ENCODE peak calls at places on chromosomes 6 and 20, in five cellular contexts. One of them, this sample, is unnamed.

GRCh38 chr6:16141514-16141913 is 12.6 kb downstream of the MYLIP start:
- DNase-seq in EL: no peak
- DNase-seq in non-pigmented ciliary epithelial cell: no peak
- DNase-seq in fibroblast of gingiva: no peak
- DNase-seq in stimulated activated CD4-positive, alpha-beta T cell treated with anti-CD3 and anti-CD28 coated beads, Interleukin-12 subunit alpha, Interleukin-12 subunit beta, amount 100 ng/mL, for 24 hours: no peak
- DNase-seq in this sample: no peak

GRCh38 chr6:142926494-142927273 is 18.3 kb downstream of the HIVEP2 start:
- DNase-seq in EL: peak; percentile 93
- DNase-seq in non-pigmented ciliary epithelial cell: no peak
- DNase-seq in fibroblast of gingiva: peak; percentile 85
- DNase-seq in stimulated activated CD4-positive, alpha-beta T cell treated with anti-CD3 and anti-CD28 coated beads, Interleukin-12 subunit alpha, Interleukin-12 subunit beta, amount 100 ng/mL, for 24 hours: peak; percentile 41
- DNase-seq in this sample: peak; percentile 85

GRCh38 chr6:131225127-131225526 is 89.9 kb downstream of the AKAP7 start:
- DNase-seq in EL: no peak
- DNase-seq in non-pigmented ciliary epithelial cell: no peak
- DNase-seq in fibroblast of gingiva: no peak
- DNase-seq in stimulated activated CD4-positive, alpha-beta T cell treated with anti-CD3 and anti-CD28 coated beads, Interleukin-12 subunit alpha, Interleukin-12 subunit beta, amount 100 ng/mL, for 24 hours: no peak
- DNase-seq in this sample: no peak

GRCh38 chr20:32343438-32343837 is 14.7 kb upstream of the ASXL1 start:
- DNase-seq in EL: peak; percentile 85
- DNase-seq in non-pigmented ciliary epithelial cell: no peak
- DNase-seq in fibroblast of gingiva: peak; percentile 80
- DNase-seq in stimulated activated CD4-positive, alpha-beta T cell treated with anti-CD3 and anti-CD28 coated beads, Interleukin-12 subunit alpha, Interleukin-12 subunit beta, amount 100 ng/mL, for 24 hours: no peak
- DNase-seq in this sample: no peak

GRCh38 chr20:55514498-55514897 is 490.8 kb downstream of the CBLN4 start:
- DNase-seq in EL: no peak
- DNase-seq in non-pigmented ciliary epithelial cell: no peak
- DNase-seq in fibroblast of gingiva: no peak
- DNase-seq in stimulated activated CD4-positive, alpha-beta T cell treated with anti-CD3 and anti-CD28 coated beads, Interleukin-12 subunit alpha, Interleukin-12 subunit beta, amount 100 ng/mL, for 24 hours: no peak
- DNase-seq in this sample: no peak

GRCh38 chr6:5308066-5308465 is 46.8 kb downstream of the FARS2 start:
- DNase-seq in EL: peak; percentile 29
- DNase-seq in non-pigmented ciliary epithelial cell: no peak
- DNase-seq in fibroblast of gingiva: no peak
- DNase-seq in stimulated activated CD4-positive, alpha-beta T cell treated with anti-CD3 and anti-CD28 coated beads, Interleukin-12 subunit alpha, Interleukin-12 subunit beta, amount 100 ng/mL, for 24 hours: no peak
- DNase-seq in this sample: no peak

GRCh38 chr6:170298688-170299087 is 7.8 kb upstream of the DLL1 start:
- DNase-seq in EL: no peak
- DNase-seq in non-pigmented ciliary epithelial cell: no peak
- DNase-seq in fibroblast of gingiva: no peak
- DNase-seq in stimulated activated CD4-positive, alpha-beta T cell treated with anti-CD3 and anti-CD28 coated beads, Interleukin-12 subunit alpha, Interleukin-12 subunit beta, amount 100 ng/mL, for 24 hours: no peak
- DNase-seq in this sample: no peak

GRCh38 chr6:8481727-8482126 is 46.4 kb upstream of the SLC35B3 start:
- DNase-seq in EL: peak; percentile 8
- DNase-seq in non-pigmented ciliary epithelial cell: no peak
- DNase-seq in fibroblast of gingiva: no peak
- DNase-seq in stimulated activated CD4-positive, alpha-beta T cell treated with anti-CD3 and anti-CD28 coated beads, Interleukin-12 subunit alpha, Interleukin-12 subunit beta, amount 100 ng/mL, for 24 hours: no peak
- DNase-seq in this sample: no peak

GRCh38 chr20:3258429-3258828 is 19.4 kb upstream of the SLC4A11 start:
- DNase-seq in EL: no peak
- DNase-seq in non-pigmented ciliary epithelial cell: no peak
- DNase-seq in fibroblast of gingiva: no peak
- DNase-seq in stimulated activated CD4-positive, alpha-beta T cell treated with anti-CD3 and anti-CD28 coated beads, Interleukin-12 subunit alpha, Interleukin-12 subunit beta, amount 100 ng/mL, for 24 hours: no peak
- DNase-seq in this sample: no peak

GRCh38 chr6:16334671-16335070 is 96.3 kb downstream of the GMPR start:
- DNase-seq in EL: peak; percentile 95
- DNase-seq in non-pigmented ciliary epithelial cell: no peak
- DNase-seq in fibroblast of gingiva: peak; percentile 92
- DNase-seq in stimulated activated CD4-positive, alpha-beta T cell treated with anti-CD3 and anti-CD28 coated beads, Interleukin-12 subunit alpha, Interleukin-12 subunit beta, amount 100 ng/mL, for 24 hours: no peak
- DNase-seq in this sample: no peak

GRCh38 chr20:46195264-46196038 is 77.3 kb downstream of the CD40 start:
- DNase-seq in EL: no peak
- DNase-seq in non-pigmented ciliary epithelial cell: no peak
- DNase-seq in fibroblast of gingiva: no peak
- DNase-seq in stimulated activated CD4-positive, alpha-beta T cell treated with anti-CD3 and anti-CD28 coated beads, Interleukin-12 subunit alpha, Interleukin-12 subunit beta, amount 100 ng/mL, for 24 hours: no peak
- DNase-seq in this sample: no peak

GRCh38 chr20:9220874-9221547 is 152.1 kb downstream of the PLCB4 start:
- DNase-seq in EL: peak; percentile 69
- DNase-seq in non-pigmented ciliary epithelial cell: peak; percentile 56
- DNase-seq in fibroblast of gingiva: peak; percentile 38
- DNase-seq in stimulated activated CD4-positive, alpha-beta T cell treated with anti-CD3 and anti-CD28 coated beads, Interleukin-12 subunit alpha, Interleukin-12 subunit beta, amount 100 ng/mL, for 24 hours: no peak
- DNase-seq in this sample: no peak

GRCh38 chr20:44733341-44734069 is 12.2 kb upstream of the KCNK15 start:
- DNase-seq in EL: peak; percentile 76
- DNase-seq in non-pigmented ciliary epithelial cell: no peak
- DNase-seq in fibroblast of gingiva: peak; percentile 69
- DNase-seq in stimulated activated CD4-positive, alpha-beta T cell treated with anti-CD3 and anti-CD28 coated beads, Interleukin-12 subunit alpha, Interleukin-12 subunit beta, amount 100 ng/mL, for 24 hours: peak; percentile 48
- DNase-seq in this sample: peak; percentile 64

GRCh38 chr6:11366934-11367637 is 134.6 kb upstream of the NEDD9 start:
- DNase-seq in EL: peak; percentile 35
- DNase-seq in non-pigmented ciliary epithelial cell: no peak
- DNase-seq in fibroblast of gingiva: no peak
- DNase-seq in stimulated activated CD4-positive, alpha-beta T cell treated with anti-CD3 and anti-CD28 coated beads, Interleukin-12 subunit alpha, Interleukin-12 subunit beta, amount 100 ng/mL, for 24 hours: no peak
- DNase-seq in this sample: no peak

GRCh38 chr20:24950128-24950835 is 1.2 kb downstream of the CST7 start:
- DNase-seq in EL: no peak
- DNase-seq in non-pigmented ciliary epithelial cell: no peak
- DNase-seq in fibroblast of gingiva: no peak
- DNase-seq in stimulated activated CD4-positive, alpha-beta T cell treated with anti-CD3 and anti-CD28 coated beads, Interleukin-12 subunit alpha, Interleukin-12 subunit beta, amount 100 ng/mL, for 24 hours: no peak
- DNase-seq in this sample: no peak

GRCh38 chr6:28824793-28825731 is 98.7 kb downstream of the TRIM27 start:
- DNase-seq in EL: no peak
- DNase-seq in non-pigmented ciliary epithelial cell: no peak
- DNase-seq in fibroblast of gingiva: no peak
- DNase-seq in stimulated activated CD4-positive, alpha-beta T cell treated with anti-CD3 and anti-CD28 coated beads, Interleukin-12 subunit alpha, Interleukin-12 subunit beta, amount 100 ng/mL, for 24 hours: no peak
- DNase-seq in this sample: no peak

GRCh38 chr6:46612645-46613044 is 40.0 kb downstream of the CYP39A1 start:
- DNase-seq in EL: no peak
- DNase-seq in non-pigmented ciliary epithelial cell: no peak
- DNase-seq in fibroblast of gingiva: peak; percentile 25
- DNase-seq in stimulated activated CD4-positive, alpha-beta T cell treated with anti-CD3 and anti-CD28 coated beads, Interleukin-12 subunit alpha, Interleukin-12 subunit beta, amount 100 ng/mL, for 24 hours: no peak
- DNase-seq in this sample: no peak

GRCh38 chr6:64254558-64254957 is 619.0 kb downstream of the PHF3 start:
- DNase-seq in EL: no peak
- DNase-seq in non-pigmented ciliary epithelial cell: no peak
- DNase-seq in fibroblast of gingiva: no peak
- DNase-seq in stimulated activated CD4-positive, alpha-beta T cell treated with anti-CD3 and anti-CD28 coated beads, Interleukin-12 subunit alpha, Interleukin-12 subunit beta, amount 100 ng/mL, for 24 hours: no peak
- DNase-seq in this sample: no peak

GRCh38 chr20:34824861-34825529 is 456 bp downstream of the NCOA6 start:
- DNase-seq in EL: peak; percentile 55
- DNase-seq in non-pigmented ciliary epithelial cell: no peak
- DNase-seq in fibroblast of gingiva: peak; percentile 41
- DNase-seq in stimulated activated CD4-positive, alpha-beta T cell treated with anti-CD3 and anti-CD28 coated beads, Interleukin-12 subunit alpha, Interleukin-12 subunit beta, amount 100 ng/mL, for 24 hours: peak; percentile 50
- DNase-seq in this sample: peak; percentile 69

GRCh38 chr6:25387483-25387882 is 108.3 kb downstream of the CARMIL1 start:
- DNase-seq in EL: no peak
- DNase-seq in non-pigmented ciliary epithelial cell: no peak
- DNase-seq in fibroblast of gingiva: no peak
- DNase-seq in stimulated activated CD4-positive, alpha-beta T cell treated with anti-CD3 and anti-CD28 coated beads, Interleukin-12 subunit alpha, Interleukin-12 subunit beta, amount 100 ng/mL, for 24 hours: no peak
- DNase-seq in this sample: no peak

GRCh38 chr6:163349001-163349680 is 65.4 kb upstream of the QKI start:
- DNase-seq in EL: peak; percentile 28
- DNase-seq in non-pigmented ciliary epithelial cell: no peak
- DNase-seq in fibroblast of gingiva: no peak
- DNase-seq in stimulated activated CD4-positive, alpha-beta T cell treated with anti-CD3 and anti-CD28 coated beads, Interleukin-12 subunit alpha, Interleukin-12 subunit beta, amount 100 ng/mL, for 24 hours: no peak
- DNase-seq in this sample: no peak

GRCh38 chr6:16731503-16732018 is 29.7 kb downstream of the ATXN1 start:
- DNase-seq in EL: no peak
- DNase-seq in non-pigmented ciliary epithelial cell: no peak
- DNase-seq in fibroblast of gingiva: no peak
- DNase-seq in stimulated activated CD4-positive, alpha-beta T cell treated with anti-CD3 and anti-CD28 coated beads, Interleukin-12 subunit alpha, Interleukin-12 subunit beta, amount 100 ng/mL, for 24 hours: peak; percentile 22
- DNase-seq in this sample: no peak

GRCh38 chr20:17610566-17611289 is 40.9 kb downstream of the DSTN start:
- DNase-seq in EL: no peak
- DNase-seq in non-pigmented ciliary epithelial cell: no peak
- DNase-seq in fibroblast of gingiva: peak; percentile 25
- DNase-seq in stimulated activated CD4-positive, alpha-beta T cell treated with anti-CD3 and anti-CD28 coated beads, Interleukin-12 subunit alpha, Interleukin-12 subunit beta, amount 100 ng/mL, for 24 hours: no peak
- DNase-seq in this sample: no peak

GRCh38 chr20:40770564-40771307 is 81.7 kb upstream of the MAFB start:
- DNase-seq in EL: no peak
- DNase-seq in non-pigmented ciliary epithelial cell: no peak
- DNase-seq in fibroblast of gingiva: no peak
- DNase-seq in stimulated activated CD4-positive, alpha-beta T cell treated with anti-CD3 and anti-CD28 coated beads, Interleukin-12 subunit alpha, Interleukin-12 subunit beta, amount 100 ng/mL, for 24 hours: no peak
- DNase-seq in this sample: no peak

GRCh38 chr20:60113771-60114170 is 155.5 kb downstream of the CDH26 start:
- DNase-seq in EL: no peak
- DNase-seq in non-pigmented ciliary epithelial cell: no peak
- DNase-seq in fibroblast of gingiva: no peak
- DNase-seq in stimulated activated CD4-positive, alpha-beta T cell treated with anti-CD3 and anti-CD28 coated beads, Interleukin-12 subunit alpha, Interleukin-12 subunit beta, amount 100 ng/mL, for 24 hours: no peak
- DNase-seq in this sample: no peak

GRCh38 chr20:36523341-36523740 is 18.0 kb upstream of the MYL9 start:
- DNase-seq in EL: no peak
- DNase-seq in non-pigmented ciliary epithelial cell: no peak
- DNase-seq in fibroblast of gingiva: no peak
- DNase-seq in stimulated activated CD4-positive, alpha-beta T cell treated with anti-CD3 and anti-CD28 coated beads, Interleukin-12 subunit alpha, Interleukin-12 subunit beta, amount 100 ng/mL, for 24 hours: no peak
- DNase-seq in this sample: no peak

GRCh38 chr6:44298864-44299263 is 14.3 kb downstream of the AARS2 start:
- DNase-seq in EL: no peak
- DNase-seq in non-pigmented ciliary epithelial cell: no peak
- DNase-seq in fibroblast of gingiva: no peak
- DNase-seq in stimulated activated CD4-positive, alpha-beta T cell treated with anti-CD3 and anti-CD28 coated beads, Interleukin-12 subunit alpha, Interleukin-12 subunit beta, amount 100 ng/mL, for 24 hours: no peak
- DNase-seq in this sample: no peak

GRCh38 chr20:38111366-38112232 is 53.5 kb downstream of the TGM2 start:
- DNase-seq in EL: no peak
- DNase-seq in non-pigmented ciliary epithelial cell: no peak
- DNase-seq in fibroblast of gingiva: no peak
- DNase-seq in stimulated activated CD4-positive, alpha-beta T cell treated with anti-CD3 and anti-CD28 coated beads, Interleukin-12 subunit alpha, Interleukin-12 subunit beta, amount 100 ng/mL, for 24 hours: no peak
- DNase-seq in this sample: no peak

GRCh38 chr6:42454428-42454791 is 2.7 kb upstream of the TRERF1 start:
- DNase-seq in EL: no peak
- DNase-seq in non-pigmented ciliary epithelial cell: no peak
- DNase-seq in fibroblast of gingiva: no peak
- DNase-seq in stimulated activated CD4-positive, alpha-beta T cell treated with anti-CD3 and anti-CD28 coated beads, Interleukin-12 subunit alpha, Interleukin-12 subunit beta, amount 100 ng/mL, for 24 hours: no peak
- DNase-seq in this sample: no peak

GRCh38 chr6:104229057-104229456 is 630.7 kb downstream of the HACE1 start:
- DNase-seq in EL: no peak
- DNase-seq in non-pigmented ciliary epithelial cell: no peak
- DNase-seq in fibroblast of gingiva: no peak
- DNase-seq in stimulated activated CD4-positive, alpha-beta T cell treated with anti-CD3 and anti-CD28 coated beads, Interleukin-12 subunit alpha, Interleukin-12 subunit beta, amount 100 ng/mL, for 24 hours: no peak
- DNase-seq in this sample: no peak

GRCh38 chr20:57665589-57665971 is 44.2 kb downstream of the PMEPA1 start:
- DNase-seq in EL: no peak
- DNase-seq in non-pigmented ciliary epithelial cell: no peak
- DNase-seq in fibroblast of gingiva: no peak
- DNase-seq in stimulated activated CD4-positive, alpha-beta T cell treated with anti-CD3 and anti-CD28 coated beads, Interleukin-12 subunit alpha, Interleukin-12 subunit beta, amount 100 ng/mL, for 24 hours: no peak
- DNase-seq in this sample: no peak

GRCh38 chr6:41263267-41263666 is 23.2 kb downstream of the TREM1 start:
- DNase-seq in EL: no peak
- DNase-seq in non-pigmented ciliary epithelial cell: no peak
- DNase-seq in fibroblast of gingiva: no peak
- DNase-seq in stimulated activated CD4-positive, alpha-beta T cell treated with anti-CD3 and anti-CD28 coated beads, Interleukin-12 subunit alpha, Interleukin-12 subunit beta, amount 100 ng/mL, for 24 hours: no peak
- DNase-seq in this sample: no peak

GRCh38 chr6:160378886-160379285 is 30.7 kb downstream of the SLC22A3 start:
- DNase-seq in EL: no peak
- DNase-seq in non-pigmented ciliary epithelial cell: no peak
- DNase-seq in fibroblast of gingiva: no peak
- DNase-seq in stimulated activated CD4-positive, alpha-beta T cell treated with anti-CD3 and anti-CD28 coated beads, Interleukin-12 subunit alpha, Interleukin-12 subunit beta, amount 100 ng/mL, for 24 hours: no peak
- DNase-seq in this sample: no peak

GRCh38 chr20:53735536-53736050 is 142.0 kb upstream of the ZNF217 start:
- DNase-seq in EL: peak; percentile 92
- DNase-seq in non-pigmented ciliary epithelial cell: peak; percentile 91
- DNase-seq in fibroblast of gingiva: peak; percentile 85
- DNase-seq in stimulated activated CD4-positive, alpha-beta T cell treated with anti-CD3 and anti-CD28 coated beads, Interleukin-12 subunit alpha, Interleukin-12 subunit beta, amount 100 ng/mL, for 24 hours: no peak
- DNase-seq in this sample: no peak

GRCh38 chr6:134132494-134133141 is 80.2 kb upstream of the SLC2A12 start:
- DNase-seq in EL: peak; percentile 15
- DNase-seq in non-pigmented ciliary epithelial cell: no peak
- DNase-seq in fibroblast of gingiva: no peak
- DNase-seq in stimulated activated CD4-positive, alpha-beta T cell treated with anti-CD3 and anti-CD28 coated beads, Interleukin-12 subunit alpha, Interleukin-12 subunit beta, amount 100 ng/mL, for 24 hours: no peak
- DNase-seq in this sample: no peak

This sample was measured in frontal cortex.